ENCODE peak calls at places on chromosome 1, in seven cellular contexts. G is GM23338, D is hepatocyte, H is K562, O is GM23248, Q is SK-N-SH, E is OCI-LY7. R is an unnamed sample. For H3K4me1, the result is how much of the 10 kb centered on the place peaks cover.

GRCh38 chr1:25476186-25477097 is 45.7 kb downstream of the MACO1 start:
- DNase-seq in E (no peak), G (no peak), H (peak), Q (no peak), O (no peak), D (no peak), R (no peak)

GRCh38 chr1:119285482-119285881 is 83.1 kb upstream of the HAO2 start:
- DNase-seq in G (no peak), O (peak), D (peak), E (no peak), H (no peak), Q (no peak), R (peak)

GRCh38 chr1:23556661-23557470 is 2.4 kb downstream of the ID3 start:
- DNase-seq in O (peak), D (no peak), E (peak), Q (no peak), G (peak), H (no peak), R (no peak)

GRCh38 chr1:1371354-1371740 is 3.7 kb downstream of the AURKAIP1 start:
- DNase-seq in O (peak), H (no peak), D (no peak), Q (no peak), E (no peak), G (no peak), R (no peak)

GRCh38 chr1:25100151-25100841 is 132.0 kb downstream of the SYF2 start:
- DNase-seq in D (no peak), Q (no peak), E (no peak), H (no peak), O (no peak), G (no peak), R (no peak)

GRCh38 chr1:69045572-69045971 is 522.1 kb upstream of the LRRC7 start:
- DNase-seq in H (no peak), G (no peak), Q (no peak), D (no peak), O (no peak), E (no peak), R (no peak)

GRCh38 chr1:40668769-40669525 is 3.5 kb upstream of the RIMS3 start:
- DNase-seq in G (peak), E (peak), H (peak), D (peak), Q (peak), O (peak), R (peak)

GRCh38 chr1:87327362-87328120 is 1.1 kb upstream of the LMO4 start:
- DNase-seq in D (no peak), H (no peak), E (no peak), O (peak), G (no peak), Q (no peak), R (peak)

GRCh38 chr1:202311880-202312635 is 29.7 kb downstream of the UBE2T start:
- DNase-seq in O (no peak), E (no peak), Q (no peak), D (no peak), G (no peak), H (no peak), R (peak)

GRCh38 chr1:74579425-74579824 is 67.0 kb upstream of the LRRC53 start:
- DNase-seq in H (no peak), O (no peak), Q (no peak), G (no peak), E (no peak), D (no peak), R (no peak)

GRCh38 chr1:160963521-160963920 is 8.9 kb upstream of the ITLN2 start:
- DNase-seq in E (no peak), D (no peak), H (no peak), G (no peak), Q (no peak), O (no peak), R (no peak)

GRCh38 chr1:59638172-59638800 is 176.5 kb upstream of the HOOK1 start:
- DNase-seq in E (no peak), H (peak), O (peak), G (peak), Q (peak), D (peak), R (no peak)

GRCh38 chr1:2003564-2004131 is at the start of gene CFAP74:
- DNase-seq in G (peak), D (peak), Q (peak), H (peak), O (peak), E (no peak), R (no peak)

GRCh38 chr1:111209622-111210021 is 9.2 kb upstream of the DENND2D start:
- DNase-seq in H (no peak), Q (no peak), D (no peak), G (no peak), O (no peak), E (no peak), R (no peak)

GRCh38 chr1:228090613-228091081 is 8.1 kb downstream of the ARF1 start:
- DNase-seq in Q (no peak), H (no peak), O (peak), G (no peak), E (no peak), D (no peak), R (no peak)
- H3K4me1 ChIP-seq in Q (under half), H (under half), O (half or more), G (under half), E (under half), D (half or more), R (half or more)

DNA sequence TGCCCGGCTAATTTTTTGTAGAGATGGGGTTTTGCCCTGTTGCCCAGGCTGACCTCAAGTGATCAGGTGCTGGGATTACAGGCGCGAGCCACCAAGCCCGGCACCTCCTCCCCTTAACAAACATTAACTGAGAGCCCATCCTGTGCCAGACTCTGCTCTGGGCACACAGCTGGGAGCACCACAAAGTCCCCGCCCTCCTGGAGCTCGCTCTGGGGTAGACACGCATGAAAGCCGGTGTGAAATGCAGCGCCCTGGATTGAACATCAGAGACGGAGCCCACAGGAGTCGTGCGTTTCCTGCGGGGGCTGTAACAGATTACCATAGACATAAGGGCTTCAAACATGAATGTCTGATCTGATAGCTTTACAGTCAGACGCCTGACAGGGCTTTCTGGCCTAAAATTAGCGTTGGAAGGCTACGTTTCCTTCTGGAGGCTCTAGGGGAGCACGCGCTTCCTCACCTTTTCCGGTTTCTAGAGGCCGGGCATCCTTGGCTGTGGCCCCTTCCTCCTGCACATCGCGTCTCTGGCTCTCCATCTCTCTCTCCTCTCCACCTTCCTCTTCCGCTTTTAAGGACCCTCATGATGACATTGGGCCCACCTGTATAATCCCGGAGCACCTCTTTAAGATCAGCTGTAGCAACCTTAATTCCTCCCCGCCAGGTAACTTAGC is 14.4 kb downstream of the SLC27A3 start:
- DNase-seq in G (peak), E (no peak), O (peak), H (peak), Q (no peak), D (peak), R (no peak)
- H3K4me2 ChIP-seq in G (no peak), E (no peak), O (peak), H (no peak), Q (no peak), D (peak), R (no peak)

GRCh38 chr1:169475806-169476205 is 9.9 kb downstream of the SLC19A2 start:
- DNase-seq in D (no peak), Q (no peak), G (no peak), O (no peak), E (no peak), H (no peak), R (no peak)
- H3K4me1 ChIP-seq in D (under half), Q (under half), G (under half), O (under half), E (under half), H (under half), R (under half)

DNA sequence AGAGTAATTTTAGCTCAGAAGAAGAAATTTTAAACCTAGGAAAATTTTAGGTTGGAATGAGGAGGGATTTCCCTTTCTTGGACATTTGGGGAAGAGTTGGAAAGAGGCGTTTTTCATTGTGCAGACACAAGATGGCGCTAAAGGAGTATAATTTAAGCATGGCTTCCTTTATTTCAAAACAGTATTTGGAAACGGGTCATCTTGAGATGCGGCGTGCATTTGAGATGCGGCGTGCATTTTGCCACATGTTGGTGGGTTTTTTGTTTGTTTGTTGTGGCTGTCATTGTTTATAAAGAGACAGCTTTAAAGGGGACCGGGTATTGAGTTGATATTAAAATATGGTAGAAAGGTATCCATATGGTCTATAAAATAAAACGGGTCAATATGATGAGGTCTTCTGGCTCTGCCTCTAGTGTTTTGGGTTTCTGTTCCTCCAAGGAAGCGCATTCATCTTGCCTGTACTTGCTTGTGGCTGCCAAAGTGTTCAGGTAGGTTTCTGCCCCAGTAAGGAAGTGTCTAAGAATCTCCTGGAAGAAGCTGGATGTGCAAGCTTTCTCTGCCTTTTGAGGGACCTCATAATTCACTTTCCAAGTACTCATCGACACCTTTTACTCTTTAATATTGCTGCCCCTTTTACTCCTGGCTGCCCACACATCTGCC is 210.3 kb downstream of the SLC35F3 start:
- DNase-seq in G (peak), E (peak), D (peak), O (peak), H (peak), Q (peak), R (peak)
- H3K4me2 ChIP-seq in G (no peak), E (peak), D (peak), O (peak), H (no peak), Q (peak), R (peak)

DNA sequence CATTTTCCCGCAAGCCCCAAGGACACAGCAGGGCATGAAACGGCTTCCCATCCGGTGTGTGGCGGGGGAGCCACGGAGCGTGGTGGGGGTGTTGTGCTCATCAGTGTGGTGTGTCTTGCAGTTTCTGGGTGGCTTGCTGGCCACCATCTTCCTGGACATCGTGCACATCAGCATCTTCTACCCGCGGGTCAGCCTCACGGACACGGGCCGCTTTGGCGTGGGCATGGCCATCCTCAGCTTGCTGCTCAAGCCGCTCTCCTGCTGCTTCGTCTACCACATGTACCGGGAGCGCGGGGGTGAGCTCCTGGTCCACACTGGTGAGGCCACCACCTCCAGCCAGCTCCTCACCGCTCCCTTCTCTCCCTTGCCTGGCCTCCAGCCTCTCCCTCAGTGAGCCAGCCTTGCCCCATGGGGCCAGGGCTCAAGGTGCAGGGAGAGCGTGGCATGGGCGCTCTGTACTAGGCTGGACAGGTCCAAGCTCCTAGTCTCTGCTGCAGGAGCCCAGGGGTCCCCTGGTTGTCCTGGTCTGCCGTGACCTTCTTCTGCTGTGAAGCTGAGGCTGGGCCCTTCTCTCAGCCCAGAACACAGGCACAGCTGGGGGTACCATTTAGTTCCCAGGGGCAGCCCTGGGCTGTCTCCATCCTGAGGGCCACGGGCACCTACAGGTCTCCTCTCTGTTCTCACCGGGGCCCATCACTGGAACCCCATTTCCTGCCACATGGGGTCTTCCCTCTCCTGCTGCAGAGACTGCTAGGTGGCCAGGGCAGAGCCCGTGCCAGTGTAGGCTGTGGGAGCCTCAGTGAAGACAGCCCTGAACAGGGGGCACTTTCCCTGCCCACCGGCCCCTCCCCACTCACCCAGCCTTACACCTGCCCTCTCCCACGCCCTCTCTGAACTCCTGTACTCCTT is 12.6 kb downstream of the AGTRAP start:
- DNase-seq in Q (no peak), D (no peak), H (no peak), E (no peak), G (no peak), O (no peak), R (no peak)
- H3K4me1 ChIP-seq in Q (under half), D (under half), H (half or more), E (under half), G (under half), O (under half), R (under half)

GRCh38 chr1:204074274-204075115 is 1.6 kb downstream of the SOX13 start:
- DNase-seq in Q (peak), E (no peak), H (no peak), G (peak), D (peak), O (peak), R (peak)
- H3K4me2 ChIP-seq in Q (peak), E (no peak), H (no peak), G (peak), D (peak), O (peak), R (peak)

GRCh38 chr1:163166886-163167555 is 35.7 kb downstream of the RGS5 start:
- DNase-seq in H (no peak), O (peak), D (no peak), Q (no peak), E (no peak), G (peak), R (no peak)
- H3K4me1 ChIP-seq in H (under half), O (half or more), D (under half), Q (half or more), E (under half), G (under half), R (half or more)